ENCODE peak calls at places on chromosomes 5 and 9, in ten cellular contexts. O, A, Y, Z, I, N, V, W, B and H are unnamed samples.

GRCh38 chr5:7329712-7330111 is 66.2 kb upstream of the ADCY2 start:
- DNase-seq in O (no peak), A (no peak), Y (no peak), Z (no peak), I (no peak), N (no peak), V (no peak), W (no peak), B (no peak), H (no peak)

GRCh38 chr5:125704888-125705287 is 718.3 kb upstream of the GRAMD2B start:
- DNase-seq in O (no peak), A (no peak), Y (no peak), Z (no peak), I (peak; percentile 8), N (no peak), V (no peak), W (no peak), B (no peak), H (no peak)

GRCh38 chr5:10875201-10875768 is 114.3 kb upstream of the DAP start:
- DNase-seq in O (no peak), A (no peak), Y (no peak), Z (peak; percentile 33), I (peak; percentile 38), N (no peak), V (no peak), W (no peak), B (no peak), H (no peak)

GRCh38 chr5:74651710-74652109 is 11.2 kb upstream of the ENC1 start:
- DNase-seq in O (no peak), A (no peak), Y (no peak), Z (no peak), I (no peak), N (no peak), V (no peak), W (no peak), B (no peak), H (no peak)

GRCh38 chr9:36543916-36544315 is 28.8 kb upstream of the MELK start:
- DNase-seq in O (no peak), A (no peak), Y (no peak), Z (no peak), I (no peak), N (no peak), V (no peak), W (peak; percentile 49), B (no peak), H (no peak)

GRCh38 chr5:120848883-120849282 is 384.8 kb downstream of the PRR16 start:
- DNase-seq in O (no peak), A (no peak), Y (no peak), Z (no peak), I (no peak), N (no peak), V (no peak), W (no peak), B (no peak), H (no peak)

GRCh38 chr9:104094534-104095020 is 468 bp downstream of the SMC2 start:
- DNase-seq in O (no peak), A (no peak), Y (no peak), Z (no peak), I (peak; percentile 20), N (no peak), V (no peak), W (no peak), B (no peak), H (peak; percentile 17)

GRCh38 chr9:38293022-38293421 is 99.5 kb upstream of the ALDH1B1 start:
- DNase-seq in O (no peak), A (no peak), Y (no peak), Z (no peak), I (no peak), N (no peak), V (no peak), W (no peak), B (no peak), H (no peak)

GRCh38 chr9:93057024-93057702 is 1.3 kb upstream of the SUSD3 start:
- DNase-seq in O (no peak), A (no peak), Y (no peak), Z (no peak), I (no peak), N (no peak), V (no peak), W (no peak), B (no peak), H (no peak)

GRCh38 chr9:93059097-93059959 is 827 bp downstream of the SUSD3 start:
- DNase-seq in O (no peak), A (no peak), Y (peak; percentile 35), Z (no peak), I (no peak), N (no peak), V (no peak), W (no peak), B (no peak), H (no peak)

GRCh38 chr9:93057703-93058356 is 671 bp upstream of the SUSD3 start:
- DNase-seq in O (no peak), A (no peak), Y (no peak), Z (no peak), I (no peak), N (no peak), V (no peak), W (no peak), B (no peak), H (no peak)

GRCh38 chr9:93059960-93060591 is 1.6 kb downstream of the SUSD3 start:
- DNase-seq in O (no peak), A (no peak), Y (no peak), Z (no peak), I (no peak), N (no peak), V (no peak), W (no peak), B (no peak), H (no peak)

GRCh38 chr9:93058357-93059096 is at the start of gene SUSD3:
- DNase-seq in O (peak; percentile 77), A (peak; percentile 86), Y (peak; percentile 64), Z (peak; percentile 39), I (peak; percentile 35), N (peak; percentile 69), V (no peak), W (peak; percentile 33), B (peak; percentile 24), H (peak; percentile 30)
- H3K4me3 ChIP-seq in O (peak within 1 kb of the TSS; percentile 74), A (peak within 1 kb of the TSS; percentile 57), Y (peak within 1 kb of the TSS; percentile 91), Z (peak within 1 kb of the TSS; percentile 53), I (peak within 1 kb of the TSS; percentile 31), N (peak within 1 kb of the TSS; percentile 29), V (peak within 1 kb of the TSS; percentile 45), W (peak within 1 kb of the TSS; percentile 35), B (peak within 1 kb of the TSS; percentile 52), H (peak within 1 kb of the TSS; percentile 49)

GRCh38 chr9:109272045-109272444 is 48.8 kb downstream of the EPB41L4B start:
- DNase-seq in O (no peak), A (no peak), Y (no peak), Z (no peak), I (no peak), N (no peak), V (no peak), W (no peak), B (no peak), H (no peak)

GRCh38 chr9:109270971-109271900 is 49.6 kb downstream of the EPB41L4B start:
- DNase-seq in O (no peak), A (no peak), Y (no peak), Z (no peak), I (no peak), N (no peak), V (no peak), W (no peak), B (no peak), H (no peak)

GRCh38 chr9:109273869-109274268 is 47.0 kb downstream of the EPB41L4B start:
- DNase-seq in O (no peak), A (no peak), Y (no peak), Z (no peak), I (no peak), N (no peak), V (no peak), W (no peak), B (no peak), H (no peak)

GRCh38 chr9:109274768-109275596 is 45.9 kb downstream of the EPB41L4B start:
- DNase-seq in O (peak; percentile 87), A (no peak), Y (no peak), Z (no peak), I (no peak), N (peak; percentile 45), V (no peak), W (no peak), B (no peak), H (no peak)

DNA sequence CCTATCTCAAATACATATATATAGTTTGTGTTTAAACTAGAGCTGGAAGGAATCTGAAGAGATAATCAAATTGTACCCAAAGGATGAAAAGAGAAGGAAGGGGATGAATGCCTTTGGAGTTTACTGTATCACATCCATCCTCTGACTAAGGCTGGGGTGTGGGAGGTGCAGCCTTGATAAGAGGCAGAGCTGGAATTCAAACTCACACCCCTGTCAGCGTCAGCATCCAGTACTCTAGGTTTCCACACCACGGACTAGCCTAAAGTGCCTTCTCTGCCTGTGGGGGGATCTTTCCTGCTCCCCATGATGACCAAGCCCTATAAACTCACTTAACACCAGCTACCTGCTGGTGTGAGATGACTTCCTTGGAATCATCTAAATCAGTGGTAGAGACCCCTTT is 48.1 kb downstream of the EPB41L4B start:
- DNase-seq in O (no peak), A (no peak), Y (no peak), Z (no peak), I (no peak), N (no peak), V (no peak), W (no peak), B (no peak), H (no peak)
- TF ChIP-seq CTCF in O (no peak), A (no peak), Y (no peak), Z (no peak), I (no peak), N (no peak), V (no peak), W (no peak), B (no peak), H (no peak)

DNA sequence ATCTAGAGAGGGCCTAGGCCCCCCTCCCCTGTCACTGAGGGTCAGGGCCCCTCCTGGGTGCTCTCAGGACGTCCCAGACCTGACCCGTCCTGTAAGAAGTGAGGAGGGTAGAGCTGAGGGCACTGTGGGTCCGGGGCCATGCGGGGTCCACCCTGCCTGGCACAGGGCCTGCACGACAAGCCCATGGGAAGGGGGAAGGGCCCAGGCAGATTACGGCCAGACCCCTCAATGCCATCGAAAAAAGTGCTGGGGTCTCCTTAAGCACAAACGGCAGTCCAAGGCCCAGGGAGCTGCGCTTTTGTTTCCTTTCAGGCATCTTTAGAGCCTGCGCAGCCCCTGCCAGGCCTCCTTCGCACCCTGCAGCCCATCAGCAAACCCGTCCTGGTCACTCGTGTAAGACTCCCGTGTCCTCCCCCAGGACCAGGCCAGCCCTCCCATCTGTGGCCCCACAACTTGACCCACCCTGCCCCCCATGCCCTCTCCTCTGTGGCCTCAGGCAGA is 4.4 kb upstream of the EXOC3 start:
- DNase-seq in O (no peak), A (peak; percentile 46), Y (no peak), Z (no peak), I (no peak), N (no peak), V (no peak), W (no peak), B (no peak), H (no peak)
- H3K4me3 ChIP-seq in O (no peak overlapping the region), A (no peak overlapping the region), Y (no peak overlapping the region), Z (no peak overlapping the region), I (no peak overlapping the region), N (no peak overlapping the region), V (no peak overlapping the region), W (no peak overlapping the region), B (no peak overlapping the region), H (no peak overlapping the region)

DNA sequence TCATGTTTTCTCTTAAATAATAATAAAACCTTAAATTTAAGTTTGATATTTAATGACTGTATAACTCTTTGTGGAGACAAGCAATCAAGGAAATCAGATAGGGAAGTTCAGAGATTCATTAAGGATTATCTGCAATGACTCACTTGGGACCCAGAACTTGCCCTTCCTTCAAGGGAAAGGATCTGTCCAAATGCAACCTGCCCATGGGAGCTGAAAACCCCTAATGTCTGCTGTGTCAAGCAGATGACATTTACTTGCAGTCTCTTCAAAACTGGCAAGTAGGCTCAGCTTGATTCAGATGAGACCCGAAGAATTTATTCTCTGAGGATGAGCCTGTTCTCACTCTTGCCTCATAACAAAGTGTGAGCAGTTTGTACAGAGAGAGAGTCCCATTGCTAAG is 1577.6 kb downstream of the EFNA5 start:
- DNase-seq in O (no peak), A (no peak), Y (no peak), Z (no peak), I (no peak), N (no peak), V (no peak), W (no peak), B (no peak), H (no peak)
- TF ChIP-seq CTCF in O (no peak), A (no peak), Y (no peak), Z (no peak), I (no peak), N (no peak), V (no peak), W (no peak), B (no peak), H (no peak)